ENCODE peak calls at places on chromosomes 3 and 15, in five cellular contexts. G is fibroblast of lung, C is cardiac muscle cell, T is left ventricle myocardium inferior, Y is astrocyte. W is an unnamed sample.
A peak's percentile ranks its signal among the peaks of the same experiment; 100 is the strongest.

GRCh38 chr15:91936182-91936775 is 82.8 kb downstream of the SLCO3A1 start:
- DNase-seq in G (no peak), C (no peak), T (no peak), Y (no peak), W (no peak)

GRCh38 chr15:56052389-56053045 is 59.1 kb upstream of the NEDD4 start:
- DNase-seq in G (peak; percentile 77), C (peak; percentile 67), T (no peak), Y (peak; percentile 42), W (no peak)

GRCh38 chr3:104066658-104067057 is 1300.1 kb upstream of the ALCAM start:
- DNase-seq in G (peak; percentile 22), C (no peak), T (no peak), Y (peak; percentile 71), W (no peak)

GRCh38 chr3:130515755-130516154 is 1.2 kb upstream of the COL6A6 start:
- DNase-seq in G (no peak), C (no peak), T (no peak), Y (no peak), W (no peak)

GRCh38 chr3:28761380-28761779 is 412.8 kb upstream of the AZI2 start:
- DNase-seq in G (no peak), C (no peak), T (no peak), Y (no peak), W (no peak)

GRCh38 chr3:20280257-20280656 is 94.3 kb upstream of the SGO1 start:
- DNase-seq in G (no peak), C (no peak), T (no peak), Y (no peak), W (no peak)

GRCh38 chr3:120306519-120307455 is 21.8 kb upstream of the GPR156 start:
- DNase-seq in G (no peak), C (no peak), T (no peak), Y (no peak), W (no peak)

GRCh38 chr3:108296239-108296638 is at the start of gene HHLA2:
- DNase-seq in G (no peak), C (no peak), T (no peak), Y (no peak), W (no peak)

GRCh38 chr15:47466357-47466756 is 250.9 kb upstream of the SEMA6D start:
- DNase-seq in G (peak; percentile 64), C (no peak), T (no peak), Y (peak; percentile 74), W (no peak)

GRCh38 chr3:153052096-153052460 is 109.9 kb upstream of the RAP2B start:
- DNase-seq in G (peak; percentile 90), C (peak; percentile 43), T (no peak), Y (peak; percentile 97), W (no peak)

GRCh38 chr15:74264081-74264501 is 28.0 kb downstream of the CCDC33 start:
- DNase-seq in G (no peak), C (no peak), T (no peak), Y (no peak), W (no peak)

GRCh38 chr3:134258761-134259347 is 8.2 kb upstream of the RYK start:
- DNase-seq in G (peak; percentile 35), C (no peak), T (no peak), Y (no peak), W (no peak)

GRCh38 chr15:80736571-80736970 is 41.5 kb downstream of the ABHD17C start:
- DNase-seq in G (peak; percentile 8), C (no peak), T (no peak), Y (peak; percentile 48), W (no peak)

GRCh38 chr3:151538706-151539403 is 78.0 kb upstream of the IGSF10 start:
- DNase-seq in G (peak; percentile 64), C (peak; percentile 26), T (no peak), Y (peak; percentile 27), W (no peak)

GRCh38 chr3:138943724-138944131 is 3.2 kb downstream of the FOXL2 start:
- DNase-seq in G (peak; percentile 58), C (no peak), T (no peak), Y (no peak), W (no peak)

GRCh38 chr15:90078965-90079364 is 23.3 kb downstream of the IDH2 start:
- DNase-seq in G (no peak), C (no peak), T (no peak), Y (no peak), W (no peak)

GRCh38 chr3:46935168-46935858 is 41.2 kb downstream of the CCDC12 start:
- DNase-seq in G (peak; percentile 96), C (peak; percentile 89), T (peak; percentile 83), Y (peak; percentile 95), W (peak; percentile 90)

GRCh38 chr15:81813215-81813614 is 232.6 kb downstream of the MEX3B start:
- DNase-seq in G (peak; percentile 8), C (no peak), T (no peak), Y (no peak), W (no peak)

GRCh38 chr15:69434679-69435078 is 17.9 kb upstream of the RPLP1 start:
- DNase-seq in G (no peak), C (no peak), T (no peak), Y (no peak), W (no peak)

GRCh38 chr3:10286596-10287295 is 6.0 kb downstream of the GHRL start:
- DNase-seq in G (peak; percentile 86), C (no peak), T (no peak), Y (peak; percentile 68), W (peak; percentile 51)

GRCh38 chr15:98063311-98063710 is 102.8 kb downstream of the ARRDC4 start:
- DNase-seq in G (no peak), C (no peak), T (no peak), Y (peak; percentile 20), W (no peak)

GRCh38 chr15:98063871-98064270 is 103.4 kb downstream of the ARRDC4 start:
- DNase-seq in G (no peak), C (no peak), T (no peak), Y (no peak), W (no peak)

GRCh38 chr15:98070132-98070531 is 109.6 kb downstream of the ARRDC4 start:
- DNase-seq in G (no peak), C (no peak), T (no peak), Y (no peak), W (no peak)

GRCh38 chr15:98069256-98069655 is 108.8 kb downstream of the ARRDC4 start:
- DNase-seq in G (no peak), C (no peak), T (no peak), Y (no peak), W (no peak)

GRCh38 chr15:98067339-98067738 is 106.8 kb downstream of the ARRDC4 start:
- DNase-seq in G (no peak), C (no peak), T (no peak), Y (no peak), W (no peak)
- H3K4me1 ChIP-seq in G (no peaks in the 10 kb centered on the region), C (no peaks in the 10 kb centered on the region), T (no peaks in the 10 kb centered on the region), Y (no peaks in the 10 kb centered on the region), W (no peaks in the 10 kb centered on the region)

DNA sequence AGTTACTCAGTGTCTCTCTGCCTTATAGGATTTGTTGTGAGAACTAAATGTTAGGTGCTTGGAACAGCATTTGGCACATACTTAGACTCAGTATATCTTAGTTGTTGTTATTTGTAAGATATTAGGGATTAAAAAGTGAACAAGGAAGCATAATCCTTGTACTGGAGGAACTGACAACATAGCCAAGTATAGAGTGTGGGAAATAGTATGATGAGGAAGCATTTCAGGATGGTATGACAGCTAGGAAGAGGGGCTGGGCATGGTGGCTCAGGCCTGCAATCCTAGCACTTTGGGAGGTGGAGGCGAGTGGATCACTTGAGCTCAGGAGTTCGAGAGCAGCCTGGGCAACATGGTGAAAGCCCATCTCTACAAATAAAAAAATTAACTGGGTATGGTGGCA is 16.6 kb upstream of the GCNT3 start:
- DNase-seq in G (no peak), C (no peak), T (no peak), Y (no peak), W (no peak)
- H3K4me1 ChIP-seq in G (no peaks in the 10 kb centered on the region), C (peaks cover 8% of the 10 kb centered on the region), T (peaks cover 7% of the 10 kb centered on the region), Y (peaks cover 14% of the 10 kb centered on the region), W (peaks cover 25% of the 10 kb centered on the region)

GRCh38 chr3:32455609-32456428 is 46.8 kb downstream of the CMTM6 start:
- DNase-seq in G (no peak), C (no peak), T (no peak), Y (no peak), W (no peak)
- H3K4me1 ChIP-seq in G (no peaks in the 10 kb centered on the region), C (peaks cover 3% of the 10 kb centered on the region), T (peaks cover 3% of the 10 kb centered on the region), Y (peaks cover 3% of the 10 kb centered on the region), W (no peaks in the 10 kb centered on the region)

DNA sequence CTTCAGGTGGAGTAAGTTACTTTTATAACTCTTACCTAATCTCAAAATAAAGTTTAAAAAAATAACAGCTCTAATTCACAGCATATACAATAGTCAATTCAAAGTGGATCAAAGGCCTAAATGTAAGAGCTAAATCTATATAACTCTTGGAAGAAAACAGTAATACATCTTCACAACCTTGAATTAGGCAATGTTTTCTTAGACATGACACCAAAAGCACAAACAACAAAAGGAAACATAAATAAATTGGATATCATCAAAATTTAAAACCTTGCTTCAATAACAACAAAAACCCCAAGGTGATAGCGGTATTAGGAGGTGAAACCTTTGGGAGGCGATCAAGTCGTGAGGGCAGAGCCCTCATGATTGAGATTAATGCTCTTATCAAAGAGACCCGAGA is 12.8 kb downstream of the DENND6A start:
- DNase-seq in G (no peak), C (no peak), T (no peak), Y (no peak), W (no peak)
- H3K4me1 ChIP-seq in G (no peaks in the 10 kb centered on the region), C (peaks cover 4% of the 10 kb centered on the region), T (peaks cover 56% of the 10 kb centered on the region), Y (no peaks in the 10 kb centered on the region), W (peaks cover 11% of the 10 kb centered on the region)

W was measured in Caco-2.